ENCODE peak calls at places on chromosome 20, in five cellular contexts. F is NT2/D1, V is adipocyte, P is GM12878, B is GM23248. U is an unnamed sample.

GRCh38 chr20:9838035-9838377 is 870 bp downstream of the PAK5 start:
- DNase-seq in F (no peak), V (no peak), P (no peak), B (no peak), U (peak; percentile 2)

GRCh38 chr20:49230021-49230420 is 10.8 kb downstream of the DDX27 start:
- DNase-seq in F (no peak), V (no peak), P (no peak), B (no peak), U (no peak)

GRCh38 chr20:20680991-20681508 is 31.4 kb downstream of the RALGAPA2 start:
- DNase-seq in F (no peak), V (no peak), P (no peak), B (no peak), U (no peak)

GRCh38 chr20:44187763-44188709 is 1.0 kb upstream of the JPH2 start:
- DNase-seq in F (no peak), V (peak; percentile 54), P (no peak), B (peak; percentile 69), U (peak; percentile 53)

GRCh38 chr20:35953411-35954199 is 697 bp downstream of the SCAND1 start:
- DNase-seq in F (no peak), V (peak; percentile 71), P (no peak), B (peak; percentile 76), U (peak; percentile 51)

GRCh38 chr20:56395166-56395565 is 2.7 kb downstream of the CSTF1 start:
- DNase-seq in F (no peak), V (no peak), P (no peak), B (no peak), U (no peak)

GRCh38 chr20:34582911-34583310 is 24.4 kb downstream of the MAP1LC3A start:
- DNase-seq in F (no peak), V (no peak), P (no peak), B (peak; percentile 33), U (peak; percentile 25)

GRCh38 chr20:12984069-12984765 is 24.6 kb upstream of the SPTLC3 start:
- DNase-seq in F (no peak), V (no peak), P (no peak), B (no peak), U (peak; percentile 72)

GRCh38 chr20:37330316-37330715 is 15.6 kb upstream of the SRC start:
- DNase-seq in F (no peak), V (no peak), P (no peak), B (no peak), U (no peak)

GRCh38 chr20:16624106-16624505 is 50.9 kb upstream of the KIF16B start:
- DNase-seq in F (no peak), V (no peak), P (no peak), B (no peak), U (no peak)

GRCh38 chr20:48761023-48761785 is 66.6 kb downstream of the PREX1 start:
- DNase-seq in F (no peak), V (no peak), P (no peak), B (no peak), U (no peak)

GRCh38 chr20:11031300-11031699 is 357.5 kb upstream of the JAG1 start:
- DNase-seq in F (no peak), V (no peak), P (no peak), B (no peak), U (no peak)

GRCh38 chr20:38610521-38610920 is 8.9 kb downstream of the ARHGAP40 start:
- DNase-seq in F (no peak), V (peak; percentile 13), P (no peak), B (peak; percentile 26), U (no peak)

GRCh38 chr20:38609828-38610227 is 8.2 kb downstream of the ARHGAP40 start:
- DNase-seq in F (no peak), V (no peak), P (no peak), B (peak; percentile 21), U (no peak)

GRCh38 chr20:38615283-38615682 is 13.7 kb downstream of the ARHGAP40 start:
- DNase-seq in F (no peak), V (no peak), P (no peak), B (no peak), U (no peak)

GRCh38 chr20:38616457-38616856 is 14.8 kb downstream of the ARHGAP40 start:
- DNase-seq in F (no peak), V (no peak), P (no peak), B (no peak), U (no peak)

DNA sequence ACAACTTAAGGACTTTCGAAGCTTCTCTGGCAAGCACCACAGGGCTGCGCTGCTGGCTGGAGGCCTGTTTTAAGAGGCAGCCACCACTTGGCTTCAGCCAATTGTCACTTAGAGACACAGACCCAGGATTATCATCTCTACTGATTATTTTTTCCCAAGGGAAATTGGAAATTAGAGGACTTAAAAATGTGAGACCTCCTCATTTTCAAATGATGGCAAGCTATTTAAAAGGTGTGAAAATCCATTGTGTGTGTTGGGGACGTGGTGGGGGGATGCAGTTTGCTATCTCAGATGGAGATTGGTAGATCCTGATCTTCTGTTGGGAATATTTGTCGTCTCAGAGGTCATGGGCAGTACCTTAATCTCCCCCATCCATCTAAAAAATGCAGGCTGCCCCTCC is 11.3 kb downstream of the ARHGAP40 start:
- DNase-seq in F (no peak), V (no peak), P (no peak), B (no peak), U (no peak)
- H3K9ac ChIP-seq in F (no peak overlapping the region), V (no peak overlapping the region), P (no peak overlapping the region), B (no peak overlapping the region), U (no peak overlapping the region)

GRCh38 chr20:41509801-41510200 is 108.4 kb downstream of the CHD6 start:
- DNase-seq in F (no peak), V (peak; percentile 59), P (no peak), B (peak; percentile 10), U (peak; percentile 41)

GRCh38 chr20:41509316-41509715 is 108.9 kb downstream of the CHD6 start:
- DNase-seq in F (no peak), V (no peak), P (no peak), B (no peak), U (no peak)

GRCh38 chr20:41508335-41508734 is 109.8 kb downstream of the CHD6 start:
- DNase-seq in F (no peak), V (no peak), P (no peak), B (no peak), U (no peak)

GRCh38 chr20:41510847-41511453 is 107.2 kb downstream of the CHD6 start:
- DNase-seq in F (no peak), V (no peak), P (no peak), B (no peak), U (no peak)

DNA sequence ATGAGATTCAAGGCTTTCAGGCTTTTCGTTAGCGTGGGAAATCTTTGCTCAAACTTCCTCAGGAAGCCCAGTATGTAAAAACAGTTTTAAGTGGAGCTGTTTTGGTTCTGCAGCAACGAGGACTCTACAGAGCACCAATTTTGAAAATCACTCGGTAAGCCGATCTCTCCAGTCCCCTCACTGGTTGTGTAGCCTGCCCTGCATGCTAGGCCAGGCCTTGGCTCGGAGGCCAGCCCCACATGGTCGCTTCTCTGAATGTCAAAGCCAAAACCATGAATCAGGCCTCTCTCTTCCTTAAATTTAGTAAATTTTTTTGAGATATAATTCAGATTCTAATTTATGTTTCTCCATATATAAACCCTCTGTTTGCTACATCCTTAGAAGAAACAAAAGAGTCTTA is 108.0 kb downstream of the CHD6 start:
- DNase-seq in F (no peak), V (no peak), P (no peak), B (no peak), U (no peak)
- H3K36me3 ChIP-seq in F (peaks cover 29% of the 10 kb centered on the region), V (peaks cover 17% of the 10 kb centered on the region), P (peaks cover 3% of the 10 kb centered on the region), B (no peaks in the 10 kb centered on the region), U (peaks cover 3% of the 10 kb centered on the region)

GRCh38 chr20:62917720-62918119 is 8.6 kb downstream of the DIDO1 start:
- DNase-seq in F (no peak), V (no peak), P (no peak), B (no peak), U (no peak)
- H3K9ac ChIP-seq in F (no peak overlapping the region), V (no peak overlapping the region), P (no peak overlapping the region), B (no peak overlapping the region), U (no peak overlapping the region)

DNA sequence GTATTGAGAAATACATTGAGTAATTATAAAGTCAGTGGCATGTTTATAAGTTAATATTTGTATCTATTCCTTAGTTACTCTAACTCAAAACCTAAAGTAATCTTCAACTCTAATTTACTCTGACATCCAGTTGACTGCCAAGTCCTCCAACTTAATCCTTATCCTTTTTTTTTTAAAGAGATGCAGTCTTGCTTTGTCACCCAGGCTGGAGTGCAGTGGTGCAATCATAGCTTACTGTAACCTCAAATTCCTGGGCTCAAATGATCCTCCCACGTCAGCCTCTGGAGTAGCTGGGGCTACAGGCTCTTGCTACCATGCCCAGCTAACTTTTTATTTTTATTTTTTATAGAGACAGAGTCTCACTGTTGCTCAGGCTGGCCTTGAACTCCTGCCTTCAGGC is 24.4 kb downstream of the PTPN1 start:
- DNase-seq in F (no peak), V (peak; percentile 92), P (no peak), B (peak; percentile 86), U (peak; percentile 89)
- H3K36me3 ChIP-seq in F (no peaks in the 10 kb centered on the region), V (no peaks in the 10 kb centered on the region), P (peaks cover 3% of the 10 kb centered on the region), B (no peaks in the 10 kb centered on the region), U (no peaks in the 10 kb centered on the region)

DNA sequence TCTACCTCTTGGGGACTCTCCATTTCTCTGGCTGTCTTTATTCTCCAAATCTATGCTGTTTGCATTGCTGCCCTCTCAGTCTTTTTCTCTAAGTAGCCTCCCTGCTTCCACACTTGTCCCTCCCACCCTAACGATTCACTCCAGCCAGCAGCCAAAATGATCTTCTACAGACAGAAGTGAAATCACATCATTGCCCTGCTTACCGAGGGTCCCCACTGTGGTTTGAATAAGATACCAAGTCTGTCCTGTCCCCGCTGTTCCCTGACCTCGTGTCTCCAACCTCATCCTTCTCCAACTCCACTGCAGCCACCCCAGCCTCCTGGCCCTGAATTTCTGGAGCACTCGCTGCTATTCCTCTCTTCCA is 11.5 kb upstream of the OCSTAMP start:
- DNase-seq in F (no peak), V (no peak), P (no peak), B (no peak), U (no peak)
- H3K9ac ChIP-seq in F (peak overlapping the region; percentile 22), V (peak overlapping the region; percentile 66), P (no peak overlapping the region), B (no peak overlapping the region), U (no peak overlapping the region)

GRCh38 chr20:58990651-58991445 is 9.8 kb downstream of the NELFCD start:
- DNase-seq in F (no peak), V (no peak), P (no peak), B (no peak), U (no peak)
- H3K36me3 ChIP-seq in F (peaks cover 98% of the 10 kb centered on the region), V (peaks cover 95% of the 10 kb centered on the region), P (peaks cover 45% of the 10 kb centered on the region), B (peaks cover 48% of the 10 kb centered on the region), U (peaks cover 26% of the 10 kb centered on the region)

DNA sequence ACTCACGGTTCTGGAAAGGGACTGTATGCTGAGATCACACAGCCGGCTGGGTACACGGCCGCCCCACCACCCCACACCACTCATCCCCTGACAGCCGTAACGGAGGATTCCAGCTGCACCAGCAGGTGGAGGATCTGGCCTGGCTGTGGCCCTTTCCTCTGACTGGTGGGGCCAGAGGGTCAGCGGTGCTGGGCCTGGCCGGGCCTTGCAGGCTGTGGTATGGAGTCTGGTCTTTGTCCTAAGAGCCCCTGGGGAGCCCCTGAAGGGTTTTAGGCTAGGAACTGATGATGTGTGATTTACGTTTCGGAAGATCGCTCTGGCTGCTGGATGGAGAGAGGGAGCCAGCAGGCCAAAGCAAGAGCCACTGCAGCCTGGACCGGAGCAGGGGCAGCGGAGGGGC is 26.6 kb downstream of the NOL4L start:
- DNase-seq in F (no peak), V (no peak), P (no peak), B (no peak), U (no peak)
- H3K9ac ChIP-seq in F (peak overlapping the region; percentile 32), V (no peak overlapping the region), P (no peak overlapping the region), B (no peak overlapping the region), U (no peak overlapping the region)

GRCh38 chr20:5770240-5770986 is 20.2 kb downstream of the SHLD1 start:
- DNase-seq in F (no peak), V (peak; percentile 47), P (no peak), B (peak; percentile 20), U (no peak)
- H3K36me3 ChIP-seq in F (no peaks in the 10 kb centered on the region), V (peaks cover 2% of the 10 kb centered on the region), P (peaks cover 3% of the 10 kb centered on the region), B (no peaks in the 10 kb centered on the region), U (no peaks in the 10 kb centered on the region)

U was measured in fibroblast of lung.